ENCODE peak calls at places on chromosomes 1 and 21, in ten cellular contexts. F is left ventricle myocardium inferior, T is heart right ventricle, X is OCI-LY7, O is HCT116, H is suprapubic skin, L is psoas muscle, R is body of pancreas, M is PC-9, W is IMR-90. N is an unnamed sample. For H3K4me1, the result is how much of the 10 kb centered on the place peaks cover.

GRCh38 chr1:75394386-75395139 is 216.4 kb downstream of the SLC44A5 start:
- DNase-seq in F (no peak), T (no peak), X (peak), O (no peak), H (no peak), L (no peak), R (no peak), M (no peak), W (no peak), N (no peak)

GRCh38 chr1:32963746-32964460 is 706 bp downstream of the RNF19B start:
- DNase-seq in F (peak), T (peak), X (peak), O (no peak), H (peak), L (peak), R (peak), M (peak), W (peak), N (peak)

GRCh38 chr1:225999912-226000337 is 782 bp upstream of the SDE2 start:
- DNase-seq in F (no peak), T (no peak), X (peak), O (no peak), H (no peak), L (no peak), R (no peak), M (no peak), W (peak), N (no peak)

GRCh38 chr1:151838491-151839412 is 868 bp downstream of the C2CD4D start:
- DNase-seq in F (no peak), T (no peak), X (no peak), O (no peak), H (no peak), L (no peak), R (no peak), M (peak), W (no peak), N (no peak)

GRCh38 chr1:5938068-5938740 is 54.0 kb downstream of the NPHP4 start:
- DNase-seq in F (no peak), T (no peak), X (no peak), O (no peak), H (no peak), L (no peak), R (no peak), M (no peak), W (peak), N (no peak)

GRCh38 chr21:35201799-35202198 is 152.7 kb upstream of the RUNX1 start:
- DNase-seq in F (no peak), T (no peak), X (no peak), O (no peak), H (no peak), L (no peak), R (no peak), M (no peak), W (no peak), N (no peak)

GRCh38 chr1:26787381-26787705 is 407 bp upstream of the PIGV start:
- DNase-seq in F (no peak), T (no peak), X (no peak), O (no peak), H (no peak), L (no peak), R (no peak), M (no peak), W (peak), N (no peak)

GRCh38 chr1:30809514-30810263 is 52.1 kb upstream of the LAPTM5 start:
- DNase-seq in F (no peak), T (no peak), X (no peak), O (no peak), H (no peak), L (no peak), R (no peak), M (no peak), W (peak), N (no peak)

GRCh38 chr1:66439028-66439427 is 94.9 kb upstream of the SGIP1 start:
- DNase-seq in F (no peak), T (no peak), X (peak), O (no peak), H (no peak), L (no peak), R (no peak), M (no peak), W (peak), N (no peak)

GRCh38 chr1:12383786-12384185 is 154.0 kb downstream of the VPS13D start:
- DNase-seq in F (no peak), T (no peak), X (no peak), O (no peak), H (no peak), L (no peak), R (no peak), M (no peak), W (peak), N (no peak)

GRCh38 chr1:85244271-85245053 is 15.0 kb downstream of the C1orf52 start:
- DNase-seq in F (no peak), T (no peak), X (no peak), O (no peak), H (no peak), L (no peak), R (no peak), M (no peak), W (peak), N (no peak)

GRCh38 chr1:81950845-81951244 is 150.1 kb downstream of the ADGRL2 start:
- DNase-seq in F (no peak), T (no peak), X (no peak), O (no peak), H (no peak), L (no peak), R (no peak), M (no peak), W (peak), N (no peak)

GRCh38 chr1:203649551-203650011 is 22.9 kb downstream of the ATP2B4 start:
- DNase-seq in F (no peak), T (no peak), X (no peak), O (no peak), H (no peak), L (no peak), R (no peak), M (no peak), W (no peak), N (no peak)
- H3K4me1 ChIP-seq in F (half or more), T (half or more), X (under half), O (under half), H (half or more), L (under half), R (under half), M (under half), W (under half), N (under half)

GRCh38 chr1:219173434-219173757 is 282 bp upstream of the LYPLAL1 start:
- DNase-seq in F (no peak), T (no peak), X (no peak), O (no peak), H (no peak), L (no peak), R (no peak), M (no peak), W (no peak), N (no peak)

GRCh38 chr1:219176168-219176567 is 2.5 kb downstream of the LYPLAL1 start:
- DNase-seq in F (no peak), T (no peak), X (no peak), O (no peak), H (no peak), L (no peak), R (no peak), M (no peak), W (no peak), N (no peak)

GRCh38 chr1:219173758-219174671 is at the start of gene LYPLAL1:
- DNase-seq in F (peak), T (peak), X (peak), O (peak), H (peak), L (peak), R (peak), M (peak), W (peak), N (peak)

GRCh38 chr1:219172821-219173220 is 857 bp upstream of the LYPLAL1 start:
- DNase-seq in F (no peak), T (no peak), X (no peak), O (no peak), H (no peak), L (no peak), R (no peak), M (no peak), W (no peak), N (no peak)

DNA sequence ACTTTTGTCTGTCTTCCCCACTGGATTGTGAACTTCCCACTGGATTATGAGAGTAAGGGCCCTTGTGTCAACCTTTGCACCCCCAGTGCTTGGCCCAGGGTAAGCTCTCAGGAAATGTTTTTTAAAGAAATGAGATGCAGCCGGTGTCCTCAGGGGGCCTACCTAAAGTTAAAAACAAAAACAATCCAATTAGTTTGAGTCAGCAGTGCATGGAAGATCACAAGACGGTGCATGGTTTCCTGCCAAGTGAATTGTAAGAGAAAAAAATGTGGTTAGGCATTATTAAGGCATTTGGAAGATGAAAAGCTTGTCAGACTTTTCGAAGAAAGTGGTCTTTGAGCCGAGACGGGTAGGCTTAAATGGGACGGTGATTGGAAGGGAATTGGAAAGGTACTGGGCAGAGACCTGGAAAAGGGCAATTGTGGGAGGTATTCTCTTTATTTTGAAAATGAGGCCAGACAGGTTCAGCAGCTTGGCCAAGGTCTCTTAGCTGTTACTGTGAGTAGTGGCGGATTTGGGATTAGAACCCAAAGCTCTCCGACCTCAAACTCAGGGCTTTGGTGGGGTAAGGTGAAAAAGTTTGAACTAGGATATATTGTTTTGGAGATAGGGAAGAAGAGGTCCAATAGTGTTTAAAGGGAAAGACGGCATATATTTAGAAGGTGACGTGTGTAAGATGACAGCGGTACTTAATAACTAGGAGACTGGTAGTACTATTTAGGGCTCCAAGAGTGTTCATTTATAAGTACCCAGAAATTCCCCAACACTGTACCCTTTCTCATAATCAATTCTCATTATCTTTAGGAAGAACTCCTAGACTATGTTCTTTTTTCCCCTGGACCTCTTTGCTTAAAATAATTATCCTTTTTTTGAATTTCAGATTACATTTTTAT is 1.2 kb downstream of the LYPLAL1 start:
- DNase-seq in F (no peak), T (no peak), X (peak), O (no peak), H (peak), L (peak), R (peak), M (peak), W (peak), N (no peak)
- H3K4me1 ChIP-seq in F (half or more), T (under half), X (under half), O (under half), H (half or more), L (under half), R (under half), M (under half), W (under half), N (under half)

GRCh38 chr1:173871500-173871899 is 3.3 kb downstream of the ZBTB37 start:
- DNase-seq in F (no peak), T (no peak), X (peak), O (no peak), H (no peak), L (no peak), R (no peak), M (no peak), W (no peak), N (no peak)
- H3K4me1 ChIP-seq in F (under half), T (under half), X (under half), O (under half), H (under half), L (under half), R (under half), M (under half), W (under half), N (under half)

DNA sequence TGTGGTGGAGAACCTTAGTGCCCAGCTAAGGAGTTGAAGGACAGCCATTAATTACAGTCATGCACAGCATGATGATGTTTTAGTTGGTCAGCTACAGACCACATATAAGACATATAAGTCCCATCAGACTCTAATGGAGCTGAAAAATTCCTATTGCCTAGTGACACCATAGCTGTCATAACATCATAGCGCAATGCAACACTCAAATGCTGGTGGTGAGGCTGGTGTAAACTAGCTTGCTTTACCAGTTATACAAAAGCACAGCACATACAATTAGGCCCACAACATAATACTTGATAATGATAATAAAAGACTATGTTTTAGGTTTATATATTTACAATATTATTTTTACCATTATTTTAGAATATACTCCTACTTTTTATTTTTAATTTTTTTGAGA is 3.9 kb downstream of the ECHDC2 start:
- DNase-seq in F (no peak), T (no peak), X (no peak), O (no peak), H (no peak), L (no peak), R (no peak), M (no peak), W (no peak), N (no peak)
- H3K4me1 ChIP-seq in F (half or more), T (under half), X (under half), O (under half), H (under half), L (under half), R (under half), M (under half), W (under half), N (under half)

GRCh38 chr1:51622455-51622913 is 5.6 kb downstream of the OSBPL9 start:
- DNase-seq in F (peak), T (no peak), X (no peak), O (peak), H (peak), L (peak), R (peak), M (peak), W (peak), N (peak)

GRCh38 chr1:51618715-51619114 is 1.8 kb downstream of the OSBPL9 start:
- DNase-seq in F (no peak), T (no peak), X (no peak), O (no peak), H (no peak), L (no peak), R (no peak), M (no peak), W (no peak), N (no peak)

GRCh38 chr1:51621161-51621560 is 4.3 kb downstream of the OSBPL9 start:
- DNase-seq in F (no peak), T (no peak), X (no peak), O (no peak), H (no peak), L (no peak), R (no peak), M (peak), W (no peak), N (no peak)

GRCh38 chr1:51621841-51622454 is 5.1 kb downstream of the OSBPL9 start:
- DNase-seq in F (no peak), T (no peak), X (no peak), O (no peak), H (no peak), L (no peak), R (no peak), M (no peak), W (no peak), N (no peak)

DNA sequence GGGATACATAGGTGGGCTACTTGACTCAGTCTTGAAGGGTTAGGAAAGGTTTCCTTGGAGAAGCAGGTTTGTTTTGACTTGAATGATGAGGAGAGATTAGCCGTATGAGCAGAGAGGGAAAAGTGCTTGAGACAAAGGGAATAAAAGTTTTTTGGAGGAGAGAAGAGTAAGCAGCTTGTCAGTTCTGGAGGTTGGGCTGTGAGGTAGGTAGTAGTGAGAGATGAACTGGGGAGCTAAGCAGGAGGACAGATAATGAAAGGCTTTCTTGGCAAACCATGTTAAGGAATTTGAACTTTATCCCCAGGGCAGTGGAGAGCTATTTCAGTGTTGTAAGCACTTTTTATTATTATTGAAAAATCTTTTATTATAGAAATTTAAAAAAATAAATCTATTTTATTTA is 3.6 kb downstream of the OSBPL9 start:
- DNase-seq in F (no peak), T (no peak), X (no peak), O (no peak), H (no peak), L (no peak), R (no peak), M (no peak), W (no peak), N (no peak)
- H3K4me1 ChIP-seq in F (half or more), T (half or more), X (under half), O (half or more), H (half or more), L (half or more), R (under half), M (half or more), W (under half), N (under half)

N was measured in BE2C.